ENCODE peak calls at places on chromosomes 3 and 15, in five cellular contexts. L is fibroblast of mammary gland; F is CD8-positive, alpha-beta T cell; Y is GM06990; M is cardiac muscle cell. G is an unnamed sample.

GRCh38 chr3:42123012-42123581 is 31.9 kb downstream of the TRAK1 start:
- DNase-seq in L (peak; percentile 35), F (no peak), Y (peak; percentile 64), M (no peak), G (no peak)

GRCh38 chr3:3798641-3799113 is 554 bp upstream of the LRRN1 start:
- DNase-seq in L (no peak), F (peak; percentile 29), Y (peak; percentile 22), M (peak; percentile 42), G (peak; percentile 36)

GRCh38 chr3:115852278-115852677 is 229.0 kb downstream of the GAP43 start:
- DNase-seq in L (no peak), F (no peak), Y (no peak), M (no peak), G (no peak)

GRCh38 chr3:157493627-157494550 is 9.3 kb downstream of the VEPH1 start:
- DNase-seq in L (peak; percentile 82), F (no peak), Y (no peak), M (peak; percentile 44), G (peak; percentile 36)

GRCh38 chr15:48440084-48440483 is 108.9 kb downstream of the DUT start:
- DNase-seq in L (peak; percentile 93), F (no peak), Y (no peak), M (no peak), G (no peak)

GRCh38 chr3:171566803-171567422 is 106.7 kb upstream of the TNIK start:
- DNase-seq in L (peak; percentile 57), F (no peak), Y (no peak), M (peak; percentile 64), G (peak; percentile 21)

GRCh38 chr3:16239776-16240175 is 25.0 kb downstream of the DPH3 start:
- DNase-seq in L (peak; percentile 85), F (no peak), Y (no peak), M (no peak), G (no peak)

GRCh38 chr3:100260081-100260684 is 609 bp upstream of the TBC1D23 start:
- DNase-seq in L (peak; percentile 86), F (no peak), Y (peak; percentile 11), M (peak; percentile 37), G (no peak)

GRCh38 chr3:188683032-188683491 is 488.7 kb upstream of the TPRG1 start:
- DNase-seq in L (peak; percentile 98), F (no peak), Y (no peak), M (no peak), G (peak; percentile 36)

GRCh38 chr3:31733234-31733667 is 200.5 kb downstream of the STT3B start:
- DNase-seq in L (no peak), F (no peak), Y (no peak), M (no peak), G (peak; percentile 39)

GRCh38 chr3:177703788-177704187 is 506.5 kb upstream of the TBL1XR1 start:
- DNase-seq in L (no peak), F (no peak), Y (no peak), M (no peak), G (no peak)

GRCh38 chr3:156548041-156548687 is 6.8 kb downstream of the SSR3 start:
- DNase-seq in L (peak; percentile 28), F (no peak), Y (no peak), M (peak; percentile 66), G (no peak)

GRCh38 chr15:55279746-55280351 is 9.8 kb downstream of the RAB27A start:
- DNase-seq in L (peak; percentile 98), F (peak; percentile 37), Y (peak; percentile 78), M (no peak), G (peak; percentile 47)

GRCh38 chr15:57637836-57638235 is 46.1 kb downstream of the MYZAP start:
- DNase-seq in L (no peak), F (no peak), Y (no peak), M (no peak), G (no peak)

GRCh38 chr3:168511428-168512014 is 415.8 kb upstream of the GOLIM4 start:
- DNase-seq in L (peak; percentile 4), F (no peak), Y (peak; percentile 5), M (peak; percentile 42), G (peak; percentile 31)

GRCh38 chr3:148924572-148924971 is 59.5 kb downstream of the CPA3 start:
- DNase-seq in L (peak; percentile 43), F (no peak), Y (no peak), M (no peak), G (no peak)

GRCh38 chr15:34621675-34622074 is 38.2 kb upstream of the GOLGA8B start:
- DNase-seq in L (peak; percentile 48), F (no peak), Y (no peak), M (no peak), G (no peak)

GRCh38 chr3:11651900-11652299 is 8.2 kb upstream of the VGLL4 start:
- DNase-seq in L (peak; percentile 59), F (no peak), Y (peak; percentile 27), M (peak; percentile 38), G (no peak)

GRCh38 chr3:45940004-45940780 is 3.1 kb upstream of the CXCR6 start:
- DNase-seq in L (no peak), F (no peak), Y (no peak), M (no peak), G (no peak)

GRCh38 chr3:196016485-196016884 is 65.4 kb downstream of the TFRC start:
- DNase-seq in L (peak; percentile 63), F (no peak), Y (no peak), M (no peak), G (peak; percentile 19)

GRCh38 chr3:65560133-65560532 is 478.6 kb downstream of the MAGI1 start:
- DNase-seq in L (no peak), F (no peak), Y (no peak), M (no peak), G (no peak)

GRCh38 chr3:172391592-172392302 is 56.5 kb downstream of the GHSR start:
- DNase-seq in L (peak; percentile 47), F (no peak), Y (no peak), M (no peak), G (no peak)

GRCh38 chr15:68339481-68339880 is 61.9 kb downstream of the FEM1B start:
- DNase-seq in L (no peak), F (no peak), Y (no peak), M (no peak), G (no peak)

GRCh38 chr3:142028174-142028833 is 121.0 kb downstream of the TFDP2 start:
- DNase-seq in L (peak; percentile 85), F (no peak), Y (peak; percentile 48), M (peak; percentile 84), G (peak; percentile 42)

GRCh38 chr15:92244703-92245102 is 149.0 kb upstream of the ST8SIA2 start:
- DNase-seq in L (no peak), F (no peak), Y (no peak), M (no peak), G (no peak)
- TF ChIP-seq CTCF in L (no peak), F (no peak), Y (peak; percentile 16), M (no peak), G (no peak)

GRCh38 chr15:78904599-78905358 is 32.1 kb downstream of the MORF4L1 start:
- DNase-seq in L (no peak), F (no peak), Y (no peak), M (no peak), G (no peak)

GRCh38 chr15:78909791-78910228 is 35.0 kb downstream of the CTSH start:
- DNase-seq in L (peak; percentile 55), F (no peak), Y (no peak), M (peak; percentile 77), G (peak; percentile 67)

GRCh38 chr15:78906310-78906608 is 33.6 kb downstream of the MORF4L1 start:
- DNase-seq in L (peak; percentile 92), F (no peak), Y (no peak), M (no peak), G (peak; percentile 51)

GRCh38 chr15:78909160-78909695 is 35.6 kb downstream of the CTSH start:
- DNase-seq in L (no peak), F (no peak), Y (no peak), M (no peak), G (no peak)

DNA sequence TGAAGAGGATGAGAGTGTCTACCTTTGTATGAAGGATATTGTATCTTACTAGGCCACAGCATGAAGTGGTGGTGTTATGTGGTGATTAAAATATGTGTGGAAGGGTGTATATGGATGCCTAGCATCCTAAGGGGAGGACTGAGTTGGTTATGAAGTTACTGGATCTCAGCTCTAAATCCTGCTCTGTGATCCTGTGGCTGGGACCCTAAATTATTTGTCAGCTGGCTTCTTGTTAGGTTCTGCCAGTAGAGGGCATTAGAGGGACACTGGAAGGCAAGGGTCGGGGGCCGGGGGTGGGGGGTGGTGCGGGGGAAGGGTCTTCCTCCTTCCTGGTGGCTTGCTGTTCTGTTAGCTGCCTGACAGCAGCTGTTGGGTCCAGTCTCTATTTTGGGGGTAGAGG is 34.9 kb downstream of the MORF4L1 start:
- DNase-seq in L (no peak), F (no peak), Y (no peak), M (peak; percentile 53), G (no peak)
- TF ChIP-seq CTCF in L (peak; percentile 25), F (no peak), Y (peak; percentile 49), M (peak; percentile 31), G (no peak)

DNA sequence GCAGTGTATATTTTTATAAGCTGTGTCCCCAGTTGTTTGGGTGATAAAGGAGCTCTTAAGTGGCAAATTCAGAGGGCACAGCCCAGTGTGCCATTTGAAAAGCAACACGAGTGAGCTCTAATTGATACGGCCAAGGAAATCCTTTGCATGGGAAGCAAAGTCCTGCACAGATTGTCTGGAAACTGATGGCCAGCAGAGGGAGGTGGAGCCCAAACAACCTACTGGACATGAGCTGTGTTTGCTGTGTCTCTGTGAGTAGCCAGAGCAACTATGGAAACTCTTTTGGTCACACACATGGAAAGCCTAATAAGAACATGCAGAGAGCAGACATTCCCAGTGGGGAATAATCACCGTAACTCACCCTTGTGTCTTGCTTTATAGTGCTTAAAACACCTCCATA is 24.4 kb downstream of the ONECUT1 start:
- DNase-seq in L (no peak), F (no peak), Y (no peak), M (peak; percentile 43), G (peak; percentile 35)
- TF ChIP-seq CTCF in L (peak; percentile 35), F (no peak), Y (no peak), M (peak; percentile 12), G (no peak)

DNA sequence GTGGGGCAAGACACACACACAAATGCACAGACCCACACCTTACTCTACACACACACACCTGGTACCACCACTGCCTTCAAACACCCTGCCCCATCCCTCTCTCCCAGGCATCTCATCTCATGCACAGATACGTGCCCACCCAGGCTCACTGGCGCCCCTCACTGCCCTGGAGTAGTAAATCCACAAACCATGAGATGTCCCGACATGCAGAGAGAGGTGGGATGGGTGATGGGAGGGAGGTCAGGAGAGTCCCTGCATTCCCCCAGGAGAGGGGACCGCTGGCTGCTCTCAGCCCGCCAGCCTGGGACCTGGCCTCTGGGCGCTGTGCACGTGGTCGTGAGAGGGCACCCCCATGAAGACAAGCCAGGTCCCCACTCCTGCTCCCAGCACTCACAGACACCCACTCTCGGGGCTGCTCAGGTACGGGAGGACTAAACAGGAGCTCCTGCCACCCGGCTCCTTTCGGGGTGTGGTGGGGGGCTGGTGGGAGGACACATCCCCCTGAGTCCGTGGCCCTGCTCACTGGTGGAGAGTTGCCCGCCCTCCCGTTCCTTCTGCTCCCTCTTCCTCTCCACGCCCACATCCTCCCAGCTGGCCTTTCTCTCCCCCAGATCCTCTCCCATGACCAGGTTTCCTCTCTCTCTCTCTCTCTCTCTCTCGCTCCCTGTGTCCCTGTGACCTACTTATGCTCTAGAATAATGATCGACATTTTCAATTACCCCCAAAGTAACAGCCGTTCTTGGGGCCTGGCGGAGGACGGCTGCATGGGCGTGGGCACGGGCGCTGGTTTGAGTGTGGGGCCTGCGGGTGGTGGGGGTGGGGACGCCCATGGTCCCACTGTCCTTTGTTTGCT is 18.8 kb upstream of the CSPG4 start:
- DNase-seq in L (peak; percentile 46), F (no peak), Y (no peak), M (no peak), G (no peak)
- TF ChIP-seq CTCF in L (no peak), F (no peak), Y (no peak), M (peak; percentile 22), G (no peak)